ENCODE peak calls at places on chromosomes 13 and 19, in six cellular contexts. R is mesenchymal stem cell, L is K562, P is neural progenitor cell, E is Karpas-422, C is mesendoderm. B is an unnamed sample.

GRCh38 chr13:74550039-74550438 is 415.8 kb upstream of the KLF12 start:
- DNase-seq in R (peak), L (no peak), P (no peak), E (no peak), C (peak), B (no peak)

GRCh38 chr13:41562541-41563178 is 105.3 kb downstream of the RGCC start:
- DNase-seq in R (peak), L (no peak), P (no peak), E (no peak), C (no peak), B (no peak)

GRCh38 chr13:42041684-42042035 is 6.8 kb upstream of the DGKH start:
- DNase-seq in R (peak), L (peak), P (peak), E (no peak), C (peak), B (no peak)

GRCh38 chr13:26184791-26185250 is 37.3 kb downstream of the RNF6 start:
- DNase-seq in R (peak), L (peak), P (peak), E (peak), C (peak), B (peak)

GRCh38 chr19:47227347-47228167 is 3.4 kb downstream of the BBC3 start:
- DNase-seq in R (peak), L (peak), P (peak), E (peak), C (peak), B (no peak)

GRCh38 chr19:52896431-52897148 is 845 bp downstream of the ZNF320 start:
- DNase-seq in R (peak), L (peak), P (peak), E (peak), C (peak), B (peak)

GRCh38 chr13:113084943-113085540 is 20.5 kb upstream of the F7 start:
- DNase-seq in R (no peak), L (no peak), P (no peak), E (no peak), C (no peak), B (no peak)

GRCh38 chr13:66927562-66927961 is 302.6 kb downstream of the PCDH9 start:
- DNase-seq in R (no peak), L (no peak), P (peak), E (no peak), C (no peak), B (no peak)

GRCh38 chr19:4414800-4415251 is 12.4 kb downstream of the CHAF1A start:
- DNase-seq in R (no peak), L (no peak), P (peak), E (no peak), C (peak), B (no peak)

GRCh38 chr19:17138937-17139598 is 63.5 kb downstream of the MYO9B start:
- DNase-seq in R (no peak), L (no peak), P (no peak), E (no peak), C (no peak), B (no peak)

GRCh38 chr19:19115954-19116353 is 22.3 kb downstream of the TMEM161A start:
- DNase-seq in R (no peak), L (peak), P (peak), E (peak), C (peak), B (peak)

GRCh38 chr19:10808937-10809655 is 26.9 kb downstream of the TMED1 start:
- DNase-seq in R (no peak), L (peak), P (no peak), E (no peak), C (no peak), B (no peak)

GRCh38 chr19:3526507-3527244 is 12.3 kb upstream of the TEKTIP1 start:
- DNase-seq in R (no peak), L (no peak), P (no peak), E (no peak), C (no peak), B (no peak)

GRCh38 chr13:80707000-80707983 is 366.4 kb upstream of the SPRY2 start:
- DNase-seq in R (no peak), L (no peak), P (no peak), E (no peak), C (no peak), B (no peak)

GRCh38 chr13:84917252-84917878 is 881.9 kb downstream of the SLITRK6 start:
- DNase-seq in R (peak), L (no peak), P (no peak), E (peak), C (peak), B (no peak)

GRCh38 chr13:37647038-37647650 is 48.6 kb upstream of the POSTN start:
- DNase-seq in R (peak), L (no peak), P (peak), E (no peak), C (peak), B (no peak)

GRCh38 chr19:35460608-35461007 is 12.6 kb downstream of the FFAR2 start:
- DNase-seq in R (peak), L (no peak), P (no peak), E (no peak), C (no peak), B (no peak)

GRCh38 chr19:18932216-18932841 is 8.7 kb downstream of the HOMER3 start:
- DNase-seq in R (peak), L (peak), P (peak), E (peak), C (peak), B (peak)

GRCh38 chr13:107883561-107884175 is 331.7 kb downstream of the LIG4 start:
- DNase-seq in R (peak), L (peak), P (no peak), E (no peak), C (no peak), B (no peak)

GRCh38 chr19:50556236-50557008 is 11.8 kb downstream of the LRRC4B start:
- DNase-seq in R (peak), L (peak), P (peak), E (peak), C (peak), B (peak)

GRCh38 chr19:10418281-10419199 is 1.8 kb upstream of the PDE4A start:
- DNase-seq in R (no peak), L (peak), P (peak), E (no peak), C (peak), B (peak)

GRCh38 chr13:112959206-112959605 is 9.8 kb upstream of the MCF2L start:
- DNase-seq in R (no peak), L (no peak), P (no peak), E (no peak), C (no peak), B (no peak)

GRCh38 chr13:113952983-113953520 is 20.8 kb downstream of the C13orf46 start:
- DNase-seq in R (no peak), L (no peak), P (no peak), E (no peak), C (no peak), B (no peak)

GRCh38 chr13:42864952-42865634 is 83.7 kb downstream of the FAM216B start:
- DNase-seq in R (peak), L (no peak), P (no peak), E (peak), C (no peak), B (no peak)

GRCh38 chr19:36420961-36421748 is 2.7 kb upstream of the ZFP82 start:
- DNase-seq in R (peak), L (no peak), P (peak), E (no peak), C (peak), B (no peak)

GRCh38 chr19:442085-442484 is 18.7 kb downstream of the SHC2 start:
- DNase-seq in R (no peak), L (no peak), P (no peak), E (no peak), C (no peak), B (no peak)

GRCh38 chr19:5934779-5935472 is 20.9 kb downstream of the CAPS start:
- DNase-seq in R (peak), L (no peak), P (no peak), E (no peak), C (no peak), B (no peak)

GRCh38 chr13:42279080-42279479 is 7.1 kb downstream of the AKAP11 start:
- DNase-seq in R (no peak), L (no peak), P (no peak), E (peak), C (no peak), B (no peak)

GRCh38 chr13:59318320-59318930 is 845.3 kb downstream of the DIAPH3 start:
- DNase-seq in R (peak), L (peak), P (peak), E (peak), C (peak), B (peak)

GRCh38 chr13:91544723-91545122 is 146.3 kb downstream of the GPC5 start:
- DNase-seq in R (peak), L (no peak), P (peak), E (no peak), C (peak), B (no peak)

GRCh38 chr19:23393121-23393520 is 2.1 kb downstream of the ZNF91 start:
- DNase-seq in R (no peak), L (no peak), P (no peak), E (no peak), C (no peak), B (no peak)

DNA sequence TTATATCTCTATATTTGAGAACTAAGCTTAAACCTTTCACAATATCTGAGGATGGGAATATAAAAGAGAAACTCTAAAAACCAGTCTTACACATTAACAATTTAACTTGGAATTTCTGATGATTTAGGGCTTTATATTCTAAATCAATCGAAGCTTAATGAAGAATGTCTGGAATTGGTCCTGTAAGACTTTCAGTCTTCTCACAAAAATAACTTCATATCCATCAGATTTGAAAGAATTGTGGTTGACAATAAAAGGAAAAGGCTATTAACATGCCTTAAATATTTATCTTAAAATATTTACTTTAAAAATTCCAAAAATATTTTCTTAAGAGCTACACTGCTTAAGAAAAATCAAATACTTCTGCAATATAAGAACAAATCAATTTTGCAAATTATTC is 27.3 kb downstream of the MYCBP2 start:
- DNase-seq in R (no peak), L (no peak), P (no peak), E (no peak), C (no peak), B (no peak)
- H3K9ac ChIP-seq in R (peak), L (no peak), P (no peak), E (no peak), C (no peak), B (no peak)

DNA sequence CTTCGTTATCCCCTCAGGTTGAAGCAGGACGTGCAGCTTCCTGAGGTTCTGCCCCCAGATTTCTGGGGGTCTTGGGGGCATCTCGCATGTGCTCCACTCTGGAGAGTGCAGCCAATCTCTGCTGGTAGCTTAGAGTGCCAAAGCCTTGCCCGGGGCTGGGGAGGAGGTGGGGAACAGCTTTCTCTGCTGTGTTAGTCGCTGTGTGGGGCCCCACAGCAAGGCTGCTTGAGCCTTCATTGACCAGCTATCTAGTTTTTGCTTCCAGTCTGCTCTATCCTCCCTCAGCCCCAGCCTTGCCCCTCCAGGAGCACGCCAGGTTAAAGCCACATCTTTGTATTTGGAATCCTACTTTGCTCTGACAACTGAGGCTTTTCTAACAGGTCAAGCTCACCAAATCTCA is 32.0 kb upstream of the MEDAG start:
- DNase-seq in R (no peak), L (no peak), P (no peak), E (no peak), C (no peak), B (no peak)
- H3K9ac ChIP-seq in R (peak), L (no peak), P (no peak), E (no peak), C (no peak), B (no peak)

GRCh38 chr19:14030997-14031718 is 404 bp upstream of the IL27RA start:
- DNase-seq in R (no peak), L (peak), P (no peak), E (no peak), C (no peak), B (no peak)
- H3K9ac ChIP-seq in R (peak), L (peak), P (no peak), E (peak), C (peak), B (peak)

GRCh38 chr19:38853214-38853613 is 3.4 kb upstream of the HNRNPL start:
- DNase-seq in R (no peak), L (no peak), P (no peak), E (no peak), C (no peak), B (no peak)

GRCh38 chr19:38852231-38853044 is 2.7 kb upstream of the HNRNPL start:
- DNase-seq in R (peak), L (no peak), P (peak), E (peak), C (peak), B (peak)

GRCh38 chr19:38861368-38861767 is 11.6 kb upstream of the HNRNPL start:
- DNase-seq in R (no peak), L (no peak), P (no peak), E (no peak), C (no peak), B (no peak)

GRCh38 chr19:38851622-38852230 is 1.9 kb upstream of the HNRNPL start:
- DNase-seq in R (peak), L (peak), P (peak), E (peak), C (peak), B (peak)

GRCh38 chr19:38856813-38857212 is 7.0 kb upstream of the HNRNPL start:
- DNase-seq in R (no peak), L (no peak), P (no peak), E (peak), C (no peak), B (no peak)
- H3K9ac ChIP-seq in R (no peak), L (no peak), P (no peak), E (peak), C (no peak), B (no peak)

GRCh38 chr19:1465191-1466016 is 13.6 kb downstream of the C19orf25 start:
- DNase-seq in R (peak), L (no peak), P (peak), E (no peak), C (peak), B (no peak)

GRCh38 chr19:1467228-1467511 is 11.8 kb downstream of the C19orf25 start:
- DNase-seq in R (no peak), L (no peak), P (no peak), E (no peak), C (no peak), B (no peak)

GRCh38 chr19:1466018-1466460 is 13.0 kb downstream of the C19orf25 start:
- DNase-seq in R (no peak), L (no peak), P (no peak), E (no peak), C (no peak), B (no peak)

GRCh38 chr19:1467512-1468273 is 11.3 kb downstream of the C19orf25 start:
- DNase-seq in R (no peak), L (no peak), P (peak), E (no peak), C (no peak), B (no peak)

DNA sequence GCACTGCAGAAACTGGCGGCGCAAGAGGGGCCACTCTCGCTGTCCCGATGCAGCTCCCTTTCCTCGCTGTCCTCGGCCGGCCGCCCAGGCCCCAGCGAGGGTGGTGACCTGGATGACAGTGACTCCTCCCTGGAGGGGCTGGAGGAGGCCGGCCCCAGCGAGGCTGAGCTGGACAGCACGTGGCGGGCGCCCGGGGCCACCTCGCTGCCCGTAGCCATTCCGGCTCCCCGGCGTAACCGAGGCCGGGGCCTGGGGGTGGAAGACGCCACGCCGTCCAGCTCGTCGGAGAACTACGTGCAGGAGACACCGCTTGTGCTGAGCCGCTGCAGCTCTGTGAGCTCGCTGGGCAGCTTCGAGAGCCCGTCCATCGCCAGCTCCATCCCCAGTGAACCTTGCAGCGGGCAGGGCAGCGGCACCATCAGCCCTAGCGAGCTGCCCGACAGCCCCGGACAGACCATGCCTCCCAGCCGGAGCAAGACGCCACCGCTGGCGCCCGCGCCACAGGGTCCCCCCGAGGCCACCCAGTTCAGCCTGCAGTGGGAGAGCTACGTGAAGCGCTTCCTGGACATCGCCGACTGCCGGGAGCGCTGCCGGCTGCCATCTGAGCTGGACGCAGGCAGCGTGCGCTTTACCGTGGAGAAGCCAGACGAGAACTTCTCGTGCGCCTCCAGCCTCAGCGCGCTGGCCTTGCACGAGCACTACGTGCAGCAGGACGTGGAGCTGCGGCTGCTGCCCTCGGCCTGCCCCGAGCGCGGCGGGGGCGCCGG is 12.4 kb downstream of the C19orf25 start:
- DNase-seq in R (no peak), L (no peak), P (peak), E (no peak), C (no peak), B (no peak)
- H3K9ac ChIP-seq in R (no peak), L (no peak), P (no peak), E (no peak), C (no peak), B (no peak)

DNA sequence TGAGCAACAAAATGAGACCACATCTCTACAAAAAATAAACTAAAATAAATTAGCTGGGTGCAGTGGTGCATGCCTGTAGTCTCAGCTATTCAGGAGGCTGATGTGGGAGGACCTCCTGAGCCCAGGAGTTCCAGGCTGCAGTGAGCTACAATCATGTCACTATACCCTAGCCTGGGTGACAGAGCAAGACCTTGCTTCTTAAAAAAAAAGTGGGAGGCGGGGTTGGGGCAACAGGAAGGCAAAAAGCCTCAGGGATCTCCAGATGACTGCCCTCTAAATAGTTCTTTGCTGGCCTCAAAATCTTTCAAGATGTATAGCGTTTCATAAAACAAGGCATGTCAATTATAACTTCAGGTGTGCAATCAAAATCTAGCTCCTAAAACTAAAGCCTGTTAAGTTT is 18.5 kb downstream of the CEACAM8 start:
- DNase-seq in R (no peak), L (no peak), P (no peak), E (no peak), C (no peak), B (no peak)
- H3K9ac ChIP-seq in R (no peak), L (no peak), P (no peak), E (no peak), C (no peak), B (no peak)

DNA sequence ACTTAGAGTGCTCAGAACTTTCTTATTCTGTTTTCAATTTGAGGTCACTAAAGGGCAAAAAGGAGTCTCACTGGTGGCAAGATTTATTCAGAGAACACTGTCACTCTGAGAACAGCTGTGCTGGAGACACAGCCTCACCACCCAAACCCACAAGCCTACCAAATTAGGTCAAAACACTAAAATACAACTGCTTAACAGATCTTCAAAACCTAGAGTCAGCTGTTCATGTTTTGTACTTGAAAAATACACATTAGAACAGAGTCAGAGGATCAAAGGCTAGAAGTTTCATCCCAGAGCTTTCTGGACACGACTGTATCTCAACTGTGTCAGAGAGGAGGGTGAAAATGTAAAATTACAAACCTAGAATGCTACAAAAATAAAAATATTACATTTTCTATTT is 89.3 kb downstream of the MIPEP start:
- DNase-seq in R (peak), L (no peak), P (no peak), E (no peak), C (no peak), B (peak)
- H3K9ac ChIP-seq in R (no peak), L (no peak), P (no peak), E (no peak), C (no peak), B (no peak)

GRCh38 chr13:35768126-35768525 is 291.6 kb upstream of the MAB21L1 start:
- DNase-seq in R (no peak), L (no peak), P (no peak), E (no peak), C (no peak), B (no peak)
- H3K9ac ChIP-seq in R (no peak), L (no peak), P (no peak), E (no peak), C (no peak), B (no peak)

B was measured in DND-41.